ENCODE peak calls at places on chromosome 11, in ten cellular contexts. P is upper lobe of right lung; N is SJSA1; J is BE2C; Q is stimulated activated CD8-positive, alpha-beta memory T cell treated with anti-CD3 and anti-CD28 coated beads, Interleukin-2, amount 100 ng/mL, for 48 hours; C is CD8-positive, alpha-beta memory T cell; S is GM12891; Z is ascending aorta; Y is aorta; L is type B pancreatic cell. B is an unnamed sample.

GRCh38 chr11:75350743-75351540 is 519 bp downstream of the ARRB1 start:
- DNase-seq in P (peak), N (no peak), J (peak), Q (no peak), C (peak), S (no peak), Z (peak), Y (peak), L (no peak), B (peak)

GRCh38 chr11:125451400-125452124 is 44.5 kb downstream of the FEZ1 start:
- DNase-seq in P (peak), N (no peak), J (peak), Q (no peak), C (no peak), S (no peak), Z (no peak), Y (peak), L (peak), B (peak)

GRCh38 chr11:15770798-15771414 is 585.4 kb downstream of the SOX6 start:
- DNase-seq in P (peak), N (peak), J (peak), Q (no peak), C (no peak), S (peak), Z (no peak), Y (peak), L (no peak), B (peak)

GRCh38 chr11:119011476-119011875 is 6.7 kb downstream of the RPS25 start:
- DNase-seq in P (no peak), N (no peak), J (no peak), Q (no peak), C (no peak), S (no peak), Z (no peak), Y (no peak), L (no peak), B (no peak)

GRCh38 chr11:120105576-120105975 is 32.3 kb downstream of the TRIM29 start:
- DNase-seq in P (no peak), N (no peak), J (peak), Q (no peak), C (no peak), S (no peak), Z (no peak), Y (no peak), L (no peak), B (peak)

GRCh38 chr11:87212891-87213290 is 175.2 kb downstream of the TMEM135 start:
- DNase-seq in P (no peak), N (no peak), J (no peak), Q (no peak), C (no peak), S (no peak), Z (no peak), Y (no peak), L (no peak), B (no peak)

GRCh38 chr11:125072210-125072960 is 9.3 kb downstream of the SLC37A2 start:
- DNase-seq in P (peak), N (no peak), J (no peak), Q (no peak), C (no peak), S (peak), Z (peak), Y (no peak), L (peak), B (no peak)

GRCh38 chr11:121671276-121672168 is 218.8 kb upstream of the SORL1-AS1 start:
- DNase-seq in P (no peak), N (no peak), J (peak), Q (no peak), C (no peak), S (no peak), Z (no peak), Y (no peak), L (no peak), B (peak)

GRCh38 chr11:87897921-87898320 is 277.3 kb downstream of the RAB38 start:
- DNase-seq in P (no peak), N (no peak), J (no peak), Q (no peak), C (no peak), S (no peak), Z (no peak), Y (no peak), L (no peak), B (no peak)

GRCh38 chr11:132126973-132127900 is 756.8 kb downstream of the NTM start:
- DNase-seq in P (no peak), N (peak), J (no peak), Q (no peak), C (no peak), S (no peak), Z (no peak), Y (peak), L (no peak), B (peak)

GRCh38 chr11:2815762-2816496 is 69.6 kb downstream of the CDKN1C start:
- DNase-seq in P (peak), N (no peak), J (no peak), Q (no peak), C (no peak), S (no peak), Z (no peak), Y (peak), L (no peak), B (no peak)

GRCh38 chr11:64745219-64745522 is 1.2 kb upstream of the RASGRP2 start:
- DNase-seq in P (peak), N (no peak), J (no peak), Q (no peak), C (peak), S (peak), Z (peak), Y (peak), L (no peak), B (no peak)

GRCh38 chr11:89498845-89499448 is 7.8 kb upstream of the NOX4 start:
- DNase-seq in P (no peak), N (no peak), J (no peak), Q (no peak), C (no peak), S (no peak), Z (no peak), Y (no peak), L (no peak), B (no peak)

GRCh38 chr11:87097582-87097981 is 59.8 kb downstream of the TMEM135 start:
- DNase-seq in P (no peak), N (no peak), J (peak), Q (no peak), C (peak), S (peak), Z (no peak), Y (no peak), L (no peak), B (peak)

GRCh38 chr11:6480299-6480914 is 724 bp downstream of the ARFIP2 start:
- DNase-seq in P (no peak), N (no peak), J (no peak), Q (no peak), C (no peak), S (no peak), Z (no peak), Y (no peak), L (no peak), B (no peak)

GRCh38 chr11:93080146-93080759 is 110.8 kb downstream of the MTNR1B start:
- DNase-seq in P (no peak), N (no peak), J (no peak), Q (no peak), C (no peak), S (no peak), Z (no peak), Y (no peak), L (no peak), B (no peak)

GRCh38 chr11:1782026-1782696 is 18.4 kb upstream of the CTSD start:
- DNase-seq in P (no peak), N (no peak), J (no peak), Q (no peak), C (no peak), S (no peak), Z (no peak), Y (peak), L (no peak), B (no peak)

GRCh38 chr11:89021339-89021738 is 44.4 kb downstream of the GRM5 start:
- DNase-seq in P (no peak), N (no peak), J (no peak), Q (no peak), C (no peak), S (no peak), Z (no peak), Y (no peak), L (no peak), B (no peak)